ENCODE peak calls at places on chromosomes 11 and 22, in four cellular contexts. D is endodermal cell, N is NCI-H460, A is right atrium auricular region. O is an unnamed sample.

GRCh38 chr22:50641696-50642607 is 14.0 kb upstream of the ARSA start:
- DNase-seq in D (peak; percentile 86), A (no peak), N (no peak), O (no peak)

GRCh38 chr11:14644396-14645246 is 1.0 kb downstream of the PDE3B start:
- DNase-seq in N (no peak), A (no peak), D (peak; percentile 84), O (peak; percentile 29)

GRCh38 chr22:35191412-35191811 is 65.9 kb upstream of the HMGXB4 start:
- DNase-seq in A (no peak), N (no peak), D (no peak), O (no peak)

GRCh38 chr11:64146036-64146943 is 19.6 kb downstream of the MACROD1 start:
- DNase-seq in D (peak; percentile 91), N (peak; percentile 29), A (no peak), O (peak; percentile 47)

GRCh38 chr11:61546663-61547062 is 34.2 kb downstream of the SYT7 start:
- DNase-seq in A (no peak), N (no peak), D (no peak), O (no peak)

GRCh38 chr11:10602945-10603344 is 34.5 kb upstream of the LYVE1 start:
- DNase-seq in N (no peak), D (no peak), A (no peak), O (no peak)

GRCh38 chr11:44622190-44622650 is 56.8 kb downstream of the CD82 start:
- DNase-seq in N (no peak), A (peak; percentile 44), D (peak; percentile 45), O (no peak)

GRCh38 chr22:36612458-36612857 is 83.5 kb upstream of the EIF3D start:
- DNase-seq in N (no peak), D (no peak), A (no peak), O (no peak)

GRCh38 chr11:108340958-108341357 is 118.1 kb downstream of the ATM start:
- DNase-seq in N (no peak), D (peak; percentile 68), A (no peak), O (no peak)

GRCh38 chr11:83791557-83791956 is 505.4 kb upstream of the CCDC90B start:
- DNase-seq in A (no peak), D (no peak), N (no peak), O (no peak)

GRCh38 chr22:39309364-39309861 is 10.0 kb downstream of the RPL3 start:
- DNase-seq in D (peak; percentile 86), A (peak; percentile 72), N (no peak), O (no peak)

GRCh38 chr11:70544774-70545625 is 146.7 kb downstream of the CTTN start:
- DNase-seq in A (no peak), D (peak; percentile 66), N (no peak), O (peak; percentile 54)

GRCh38 chr11:119085523-119085878 is 820 bp downstream of the HMBS start:
- DNase-seq in D (no peak), N (no peak), A (no peak), O (no peak)

GRCh38 chr11:126479178-126479930 is 123.9 kb downstream of the ST3GAL4 start:
- DNase-seq in N (no peak), A (no peak), D (no peak), O (no peak)

GRCh38 chr11:87926250-87926970 is 248.8 kb downstream of the RAB38 start:
- DNase-seq in D (peak; percentile 63), N (no peak), A (no peak), O (peak; percentile 53)

GRCh38 chr11:130545449-130546072 is 97.1 kb downstream of the ADAMTS15 start:
- DNase-seq in D (no peak), A (no peak), N (no peak), O (no peak)

GRCh38 chr11:16454284-16454683 is 97.9 kb upstream of the SOX6 start:
- DNase-seq in A (no peak), N (no peak), D (no peak), O (no peak)

GRCh38 chr11:33310720-33311500 is 53.7 kb downstream of the HIPK3 start:
- DNase-seq in A (no peak), N (no peak), D (no peak), O (no peak)

GRCh38 chr22:39185601-39186012 is 33.1 kb upstream of the CBX7 start:
- DNase-seq in A (peak; percentile 93), D (peak; percentile 48), N (no peak), O (no peak)

GRCh38 chr22:20946080-20946986 is 20.7 kb upstream of the AIFM3 start:
- DNase-seq in A (no peak), D (no peak), N (no peak), O (no peak)

GRCh38 chr11:133227674-133228111 is 304.6 kb downstream of the OPCML start:
- DNase-seq in D (no peak), A (no peak), N (no peak), O (no peak)

GRCh38 chr11:33893711-33894401 is 2.0 kb upstream of the LMO2 start:
- DNase-seq in A (no peak), N (no peak), D (no peak), O (no peak)